ENCODE peak calls at places on chromosomes 12 and 14, in seven cellular contexts. I is DMS79 treated with DMSO at 0.1 percent for 48 hours; Y is GM04503; O is left cardiac atrium; K is stimulated activated CD4-positive, alpha-beta T cell treated with anti-CD3 and anti-CD28 coated beads, Interleukin-4, amount 100 ng/mL, for 24 hours; P is NCI-H1105; V is caudate nucleus. E is an unnamed sample.

GRCh38 chr14:56874375-56874774 is 64.1 kb upstream of the OTX2 start:
- DNase-seq in Y (no peak), V (no peak), K (no peak), O (no peak), P (peak), I (no peak), E (no peak)

GRCh38 chr12:122610911-122611310 is 83.9 kb downstream of the KNTC1 start:
- DNase-seq in P (no peak), V (no peak), K (no peak), O (no peak), I (no peak), Y (no peak), E (no peak)

GRCh38 chr12:65649126-65649525 is 175.2 kb upstream of the HMGA2 start:
- DNase-seq in I (no peak), O (peak), V (no peak), K (no peak), Y (peak), P (no peak), E (no peak)

GRCh38 chr12:102407776-102408486 is 72.4 kb downstream of the IGF1 start:
- DNase-seq in I (no peak), Y (no peak), O (no peak), K (no peak), P (no peak), V (no peak), E (no peak)

GRCh38 chr14:101828038-101828437 is 66.5 kb downstream of the PPP2R5C start:
- DNase-seq in V (no peak), K (no peak), Y (no peak), I (peak), O (no peak), P (no peak), E (no peak)

GRCh38 chr12:56337753-56338221 is 897 bp upstream of the IL23A start:
- DNase-seq in K (no peak), V (no peak), P (no peak), Y (no peak), O (no peak), I (no peak), E (no peak)

GRCh38 chr12:96985515-96986362 is 78.7 kb downstream of the NEDD1 start:
- DNase-seq in V (no peak), K (peak), Y (no peak), O (peak), P (peak), I (peak), E (peak)

GRCh38 chr12:52600941-52601481 is at the start of gene KRT72:
- DNase-seq in I (no peak), V (no peak), Y (no peak), O (no peak), P (no peak), K (no peak), E (no peak)

GRCh38 chr12:91204416-91204815 is 21.8 kb upstream of the DCN start:
- DNase-seq in Y (no peak), K (no peak), I (no peak), P (no peak), V (no peak), O (no peak), E (no peak)

GRCh38 chr14:54310151-54310851 is 86.5 kb upstream of the CDKN3 start:
- DNase-seq in I (no peak), P (no peak), O (no peak), Y (no peak), V (no peak), K (no peak), E (no peak)

GRCh38 chr14:99971087-99971928 is 93.9 kb upstream of the EVL start:
- DNase-seq in I (peak), V (peak), O (peak), K (peak), P (peak), Y (no peak), E (peak)

GRCh38 chr14:99946652-99947489 is 118.4 kb upstream of the EVL start:
- DNase-seq in P (peak), K (peak), Y (no peak), I (peak), O (no peak), V (no peak), E (peak)

GRCh38 chr14:32494566-32495434 is 165.7 kb downstream of the AKAP6 start:
- DNase-seq in P (no peak), I (no peak), V (no peak), Y (peak), K (no peak), O (no peak), E (no peak)

GRCh38 chr14:54577977-54578376 is 11.0 kb downstream of the SAMD4A start:
- DNase-seq in V (no peak), K (no peak), P (no peak), I (no peak), O (no peak), Y (no peak), E (no peak)

E was measured in stimulated activated naive CD4-positive, alpha-beta T cell treated with Interleukin-2 at 50 U/mL for 16 hours.